ENCODE peak calls at places on chromosomes 11 and 22, in four cellular contexts. One of them, this sample, is unnamed.

GRCh38 chr22:17199131-17199731 is 20.0 kb downstream of the ADA2 start:
- DNase-seq in SK-N-SH: peak; percentile 77
- DNase-seq in GM12878: no peak
- DNase-seq in K562: no peak
- DNase-seq in this sample: peak; percentile 64

GRCh38 chr11:123490527-123490926 is 60.5 kb downstream of the GRAMD1B start:
- DNase-seq in SK-N-SH: no peak
- DNase-seq in GM12878: no peak
- DNase-seq in K562: no peak
- DNase-seq in this sample: no peak

GRCh38 chr11:3826721-3827120 is 14.0 kb downstream of the RHOG start:
- DNase-seq in SK-N-SH: no peak
- DNase-seq in GM12878: no peak
- DNase-seq in K562: peak; percentile 15
- DNase-seq in this sample: no peak

GRCh38 chr11:122162095-122162494 is 46.1 kb upstream of the BLID start:
- DNase-seq in SK-N-SH: no peak
- DNase-seq in GM12878: no peak
- DNase-seq in K562: no peak
- DNase-seq in this sample: no peak

GRCh38 chr22:19175602-19176174 is 2.8 kb downstream of the SLC25A1 start:
- DNase-seq in SK-N-SH: no peak
- DNase-seq in GM12878: no peak
- DNase-seq in K562: no peak
- DNase-seq in this sample: no peak

GRCh38 chr11:2912498-2912897 is 16.7 kb downstream of the PHLDA2 start:
- DNase-seq in SK-N-SH: peak; percentile 67
- DNase-seq in GM12878: no peak
- DNase-seq in K562: peak; percentile 92
- DNase-seq in this sample: no peak

GRCh38 chr11:122984186-122985011 is 2.8 kb upstream of the BSX start:
- DNase-seq in SK-N-SH: peak; percentile 85
- DNase-seq in GM12878: no peak
- DNase-seq in K562: no peak
- DNase-seq in this sample: peak; percentile 56

GRCh38 chr11:102603576-102603975 is 21.6 kb downstream of the MMP20 start:
- DNase-seq in SK-N-SH: no peak
- DNase-seq in GM12878: no peak
- DNase-seq in K562: no peak
- DNase-seq in this sample: no peak

GRCh38 chr22:19876941-19877625 is 22.4 kb upstream of the GNB1L start:
- DNase-seq in SK-N-SH: peak; percentile 39
- DNase-seq in GM12878: no peak
- DNase-seq in K562: no peak
- DNase-seq in this sample: peak; percentile 9

GRCh38 chr11:68032997-68033707 is 2.7 kb downstream of the NDUFS8 start:
- DNase-seq in SK-N-SH: no peak
- DNase-seq in GM12878: no peak
- DNase-seq in K562: no peak
- DNase-seq in this sample: no peak

GRCh38 chr11:12258451-12258850 is 118.9 kb upstream of the PARVA start:
- DNase-seq in SK-N-SH: no peak
- DNase-seq in GM12878: no peak
- DNase-seq in K562: peak; percentile 45
- DNase-seq in this sample: no peak

GRCh38 chr11:64334764-64335741 is 5.0 kb upstream of the CCDC88B start:
- DNase-seq in SK-N-SH: peak; percentile 69
- DNase-seq in GM12878: peak; percentile 87
- DNase-seq in K562: peak; percentile 94
- DNase-seq in this sample: no peak

GRCh38 chr11:64744544-64745218 is 739 bp upstream of the RASGRP2 start:
- DNase-seq in SK-N-SH: peak; percentile 86
- DNase-seq in GM12878: no peak
- DNase-seq in K562: peak; percentile 89
- DNase-seq in this sample: no peak

GRCh38 chr11:8813658-8814057 is 97.3 kb upstream of the AKIP1 start:
- DNase-seq in SK-N-SH: peak; percentile 78
- DNase-seq in GM12878: no peak
- DNase-seq in K562: peak; percentile 80
- DNase-seq in this sample: peak; percentile 89

GRCh38 chr22:46748948-46749681 is 11.1 kb upstream of the CERK start:
- DNase-seq in SK-N-SH: no peak
- DNase-seq in GM12878: no peak
- DNase-seq in K562: no peak
- DNase-seq in this sample: no peak

GRCh38 chr22:27133951-27134664 is 476.7 kb downstream of the MIAT start:
- DNase-seq in SK-N-SH: no peak
- DNase-seq in GM12878: no peak
- DNase-seq in K562: peak; percentile 16
- DNase-seq in this sample: no peak

GRCh38 chr11:9479899-9480298 is 19.1 kb downstream of the ZNF143 start:
- DNase-seq in SK-N-SH: no peak
- DNase-seq in GM12878: no peak
- DNase-seq in K562: no peak
- DNase-seq in this sample: no peak

GRCh38 chr22:45925811-45926351 is 51.1 kb downstream of the WNT7B start:
- DNase-seq in SK-N-SH: no peak
- DNase-seq in GM12878: no peak
- DNase-seq in K562: no peak
- DNase-seq in this sample: no peak

GRCh38 chr11:33013706-33014105 is 2.0 kb upstream of the DEPDC7 start:
- DNase-seq in SK-N-SH: no peak
- DNase-seq in GM12878: no peak
- DNase-seq in K562: no peak
- DNase-seq in this sample: no peak

GRCh38 chr22:47963660-47964059 is 1201.2 kb downstream of the TBC1D22A start:
- DNase-seq in SK-N-SH: no peak
- DNase-seq in GM12878: no peak
- DNase-seq in K562: no peak
- DNase-seq in this sample: no peak

GRCh38 chr11:133081730-133082452 is 450.4 kb downstream of the OPCML start:
- DNase-seq in SK-N-SH: no peak
- DNase-seq in GM12878: no peak
- DNase-seq in K562: no peak
- DNase-seq in this sample: no peak

GRCh38 chr22:29382575-29383328 is 5.6 kb downstream of the AP1B1 start:
- DNase-seq in SK-N-SH: no peak
- DNase-seq in GM12878: no peak
- DNase-seq in K562: no peak
- DNase-seq in this sample: no peak

GRCh38 chr11:122248130-122248529 is 132.1 kb upstream of the BLID start:
- DNase-seq in SK-N-SH: no peak
- DNase-seq in GM12878: no peak
- DNase-seq in K562: no peak
- DNase-seq in this sample: no peak

GRCh38 chr11:128835741-128836410 is 31.2 kb downstream of the KCNJ1 start:
- DNase-seq in SK-N-SH: no peak
- DNase-seq in GM12878: no peak
- DNase-seq in K562: no peak
- DNase-seq in this sample: no peak

GRCh38 chr22:28279888-28280287 is 360.8 kb upstream of the PITPNB start:
- DNase-seq in SK-N-SH: no peak
- DNase-seq in GM12878: no peak
- DNase-seq in K562: no peak
- DNase-seq in this sample: no peak

GRCh38 chr11:130160460-130161090 is 993 bp downstream of the ST14 start:
- DNase-seq in SK-N-SH: no peak
- DNase-seq in GM12878: no peak
- DNase-seq in K562: no peak
- DNase-seq in this sample: no peak

GRCh38 chr22:28429711-28430110 is 249.9 kb downstream of the TTC28 start:
- DNase-seq in SK-N-SH: no peak
- DNase-seq in GM12878: no peak
- DNase-seq in K562: no peak
- DNase-seq in this sample: no peak

GRCh38 chr22:37454857-37455686 is 27.8 kb upstream of the ELFN2 start:
- DNase-seq in SK-N-SH: no peak
- DNase-seq in GM12878: no peak
- DNase-seq in K562: peak; percentile 39
- DNase-seq in this sample: no peak

DNA sequence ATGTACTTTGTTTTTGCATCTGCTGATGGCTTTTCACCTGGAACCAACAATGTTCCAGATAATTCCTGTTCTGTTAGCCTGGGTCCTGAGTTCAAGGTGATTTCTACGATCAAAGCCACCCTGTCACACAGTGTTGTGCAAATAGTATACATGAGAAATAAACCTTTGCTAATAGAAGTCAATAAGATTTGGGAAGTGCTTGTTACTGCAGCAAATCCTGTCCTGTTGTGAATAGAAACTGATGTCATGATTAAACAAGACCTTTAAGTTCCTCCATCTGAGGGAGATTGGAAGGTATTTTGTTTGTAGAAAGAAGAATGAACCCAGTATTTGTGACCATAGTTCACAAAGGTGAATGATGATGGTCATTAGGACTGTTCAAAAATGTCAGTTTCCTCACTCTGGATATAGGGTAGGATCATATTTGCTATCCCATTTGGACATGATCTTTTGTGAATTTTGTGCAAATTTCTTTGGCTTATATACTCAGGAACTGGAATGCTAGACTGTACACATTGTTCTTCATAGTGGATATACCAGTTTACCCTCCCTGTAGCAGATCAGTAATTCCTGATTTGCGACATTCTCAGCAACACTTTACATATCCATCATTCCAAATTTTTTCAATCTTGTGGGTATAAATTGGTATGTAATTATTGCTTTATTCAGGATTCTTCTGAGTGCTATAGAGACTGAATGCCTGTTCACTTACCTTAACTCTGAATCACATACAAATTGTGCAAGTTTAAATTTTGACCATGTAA is 428.5 kb downstream of the METTL15 start:
- DNase-seq in SK-N-SH: no peak
- DNase-seq in GM12878: no peak
- DNase-seq in K562: no peak
- DNase-seq in this sample: no peak
- TF ChIP-seq CTCF in SK-N-SH: no peak
- TF ChIP-seq CTCF in GM12878: no peak
- TF ChIP-seq CTCF in K562: no peak
- TF ChIP-seq CTCF in this sample: no peak

DNA sequence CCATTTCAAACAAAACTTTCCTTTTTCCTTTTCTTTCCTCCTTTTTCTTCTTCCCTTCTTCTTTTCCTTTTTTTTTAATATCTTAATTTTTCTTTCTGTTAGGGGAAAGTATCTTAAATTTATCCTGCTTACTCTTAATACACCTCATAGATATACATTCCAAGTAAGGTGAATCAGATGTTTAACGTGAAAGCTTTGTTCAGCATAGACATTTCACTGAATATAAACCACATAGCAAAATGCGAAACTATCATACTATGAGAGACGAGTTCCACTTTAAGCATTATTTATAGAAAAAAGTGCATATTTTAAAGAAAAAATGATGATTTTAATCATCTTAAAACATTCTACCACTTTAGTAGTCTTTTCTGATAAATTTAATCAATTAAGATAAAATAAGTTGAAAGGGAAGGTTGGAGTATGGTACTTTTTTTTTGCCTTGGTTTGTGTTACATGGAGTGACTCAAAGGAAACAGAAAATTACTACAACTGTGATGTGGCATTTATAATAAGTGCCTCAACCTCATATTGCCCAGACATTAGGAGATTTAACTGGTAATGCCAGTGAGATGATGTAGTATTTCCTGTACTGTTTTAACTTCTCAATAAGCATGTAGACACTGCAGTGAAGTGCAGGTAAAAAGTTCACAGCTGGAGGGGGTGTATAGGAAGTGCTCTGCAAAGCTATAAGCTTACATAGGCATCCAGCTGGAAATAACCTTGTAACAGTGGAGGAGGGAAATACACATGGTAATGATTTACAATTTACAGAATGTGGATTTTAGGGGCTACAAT is 138.0 kb upstream of the MTMR2 start:
- DNase-seq in SK-N-SH: no peak
- DNase-seq in GM12878: no peak
- DNase-seq in K562: no peak
- DNase-seq in this sample: no peak
- TF ChIP-seq USF1 in SK-N-SH: no peak
- TF ChIP-seq USF1 in GM12878: no peak
- TF ChIP-seq USF1 in K562: no peak
- TF ChIP-seq USF1 in this sample: no peak

GRCh38 chr11:80724366-80724765 is 1283.5 kb upstream of the TENM4 start:
- DNase-seq in SK-N-SH: no peak
- DNase-seq in GM12878: no peak
- DNase-seq in K562: no peak
- DNase-seq in this sample: no peak

GRCh38 chr11:80726236-80726635 is 1285.4 kb upstream of the TENM4 start:
- DNase-seq in SK-N-SH: no peak
- DNase-seq in GM12878: no peak
- DNase-seq in K562: no peak
- DNase-seq in this sample: no peak

GRCh38 chr11:80722616-80723015 is 1281.8 kb upstream of the TENM4 start:
- DNase-seq in SK-N-SH: no peak
- DNase-seq in GM12878: no peak
- DNase-seq in K562: no peak
- DNase-seq in this sample: no peak

DNA sequence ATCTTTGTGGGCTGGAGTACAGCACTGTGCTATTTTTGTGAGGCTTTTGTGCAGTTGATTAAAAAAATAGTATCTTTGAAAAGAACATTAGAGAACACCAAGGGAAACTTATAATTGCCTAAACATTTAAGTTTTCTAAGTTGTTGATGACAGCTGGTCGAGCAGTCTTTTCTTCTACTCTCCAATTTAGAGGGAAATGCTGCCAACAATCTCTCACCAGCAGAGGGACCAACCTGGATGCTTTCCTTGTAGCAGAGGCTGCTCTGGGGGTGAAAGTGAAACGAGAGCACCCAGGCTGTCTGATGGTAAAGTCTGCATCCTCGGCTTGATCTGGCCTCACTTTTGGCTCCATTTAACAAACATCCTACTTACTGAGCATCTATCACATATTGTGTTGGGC is 1286.5 kb upstream of the TENM4 start:
- DNase-seq in SK-N-SH: no peak
- DNase-seq in GM12878: peak; percentile 5
- DNase-seq in K562: no peak
- DNase-seq in this sample: peak; percentile 43
- TF ChIP-seq CTCF in SK-N-SH: peak; percentile 26
- TF ChIP-seq CTCF in GM12878: peak; percentile 45
- TF ChIP-seq CTCF in K562: no peak
- TF ChIP-seq CTCF in this sample: no peak

DNA sequence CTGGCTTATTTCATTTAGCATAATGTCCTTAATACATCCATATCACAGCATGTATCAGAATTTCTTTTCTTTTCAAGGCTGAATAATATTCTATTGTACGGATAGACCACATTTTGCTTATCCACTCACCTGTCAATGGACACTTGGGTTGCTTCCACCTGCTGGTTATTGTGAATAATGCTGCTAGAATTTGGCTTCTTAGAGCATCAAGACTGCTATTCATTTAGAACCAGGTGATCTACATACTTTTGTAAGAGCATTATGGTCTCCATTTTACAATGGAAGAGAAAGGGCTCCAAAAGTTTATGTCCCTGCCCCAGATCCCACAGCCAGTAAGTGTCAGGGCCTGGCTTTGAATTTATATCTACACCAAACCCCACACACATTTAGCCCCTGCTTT is 100.7 kb upstream of the CD82 start:
- DNase-seq in SK-N-SH: no peak
- DNase-seq in GM12878: no peak
- DNase-seq in K562: no peak
- DNase-seq in this sample: no peak
- TF ChIP-seq USF1 in SK-N-SH: no peak
- TF ChIP-seq USF1 in GM12878: no peak
- TF ChIP-seq USF1 in K562: no peak
- TF ChIP-seq USF1 in this sample: no peak

GRCh38 chr11:35651263-35651662 is 11.3 kb upstream of the TRIM44 start:
- DNase-seq in SK-N-SH: no peak
- DNase-seq in GM12878: no peak
- DNase-seq in K562: no peak
- DNase-seq in this sample: no peak
- TF ChIP-seq CTCF in SK-N-SH: no peak
- TF ChIP-seq CTCF in GM12878: no peak
- TF ChIP-seq CTCF in K562: no peak
- TF ChIP-seq CTCF in this sample: no peak